ENCODE peak calls at places on chromosome 2, in four cellular contexts. F is cardiac muscle cell; V is CD4-positive, CD25-positive, alpha-beta regulatory T cell; C is SK-N-SH. T is an unnamed sample.

GRCh38 chr2:215441560-215442391 is 5.9 kb upstream of the FN1 start:
- DNase-seq in V (no peak), F (no peak), C (no peak), T (no peak)

GRCh38 chr2:181902625-181903024 is 11.1 kb downstream of the ITPRID2 start:
- DNase-seq in V (no peak), C (no peak), F (no peak), T (no peak)

GRCh38 chr2:188819781-188820180 is 154.4 kb upstream of the COL3A1 start:
- DNase-seq in V (no peak), F (no peak), C (no peak), T (no peak)

GRCh38 chr2:134433934-134434333 is 180.1 kb downstream of the MGAT5 start:
- DNase-seq in F (no peak), V (no peak), C (no peak), T (no peak)

GRCh38 chr2:212364586-212364985 is 174.0 kb downstream of the ERBB4 start:
- DNase-seq in C (no peak), F (no peak), V (no peak), T (no peak)

GRCh38 chr2:38113999-38114708 is 38.2 kb upstream of the CYP1B1 start:
- DNase-seq in V (no peak), C (no peak), F (no peak), T (no peak)

GRCh38 chr2:170744248-170745002 is 25.8 kb upstream of the ERICH2 start:
- DNase-seq in F (no peak), V (no peak), C (no peak), T (no peak)

GRCh38 chr2:174014021-174014698 is 49.0 kb upstream of the SP3 start:
- DNase-seq in C (no peak), F (no peak), V (no peak), T (no peak)

GRCh38 chr2:106566050-106566449 is 78.9 kb downstream of the CD8B2 start:
- DNase-seq in V (no peak), C (no peak), F (no peak), T (no peak)

GRCh38 chr2:207133493-207133861 is 32.3 kb downstream of the KLF7 start:
- DNase-seq in C (no peak), F (no peak), V (no peak), T (no peak)

GRCh38 chr2:237147317-237147716 is 61.6 kb downstream of the COPS8 start:
- DNase-seq in C (no peak), V (no peak), F (no peak), T (no peak)

GRCh38 chr2:54419386-54419785 is 36.7 kb upstream of the SPTBN1 start:
- DNase-seq in F (no peak), V (no peak), C (no peak), T (no peak)

GRCh38 chr2:191050640-191050987 is 36.6 kb upstream of the STAT1 start:
- DNase-seq in F (no peak), V (no peak), C (no peak), T (no peak)

DNA sequence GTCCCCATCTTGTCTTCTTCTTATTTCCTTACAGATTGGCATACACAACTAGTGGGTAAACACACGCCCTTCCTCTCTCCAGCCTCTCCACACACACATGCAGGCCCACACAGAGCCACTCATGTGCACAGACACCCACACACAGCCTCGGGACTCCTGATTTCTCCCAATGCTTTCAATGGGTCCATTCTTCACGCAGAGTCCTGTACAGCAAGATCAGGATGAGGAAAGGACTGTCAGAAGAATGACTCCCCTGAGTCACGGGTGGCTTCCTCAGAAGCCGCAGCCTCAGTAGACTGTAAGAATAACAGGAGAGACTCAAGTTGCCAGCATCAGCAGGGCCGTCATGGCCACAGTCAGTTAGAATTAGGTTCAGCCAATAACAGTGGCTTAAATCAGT is 109.1 kb upstream of the GLI2 start:
- DNase-seq in F (no peak), V (no peak), C (no peak), T (no peak)
- H3K27ac ChIP-seq in F (no peak overlapping the region), V (no peak overlapping the region), C (no peak overlapping the region), T (no peak overlapping the region)

DNA sequence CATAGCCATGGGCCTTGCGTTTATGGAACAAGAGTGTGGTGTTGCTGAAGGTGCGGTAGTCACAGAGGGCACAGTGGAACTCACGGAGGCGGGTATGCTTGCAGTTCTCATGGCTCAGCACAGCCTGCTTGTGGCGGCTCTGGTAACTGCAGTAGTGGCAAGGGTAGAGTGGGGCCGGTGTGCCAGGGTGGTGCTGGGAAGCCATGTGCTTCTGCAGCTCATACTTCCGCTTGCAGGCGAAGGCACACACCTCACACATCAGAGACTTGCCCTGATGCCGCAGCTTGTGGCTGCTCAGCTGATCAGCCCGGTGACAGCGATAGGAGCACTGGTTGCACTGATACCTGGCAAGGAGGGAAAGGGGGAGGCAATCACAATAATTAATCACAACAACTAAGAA is 14.7 kb downstream of the ZNF142 start:
- DNase-seq in V (no peak), F (no peak), C (no peak), T (no peak)
- H3K36me3 ChIP-seq in V (peaks cover 81% of the 10 kb centered on the region), F (peaks cover 50% of the 10 kb centered on the region), C (peaks cover 30% of the 10 kb centered on the region), T (peaks cover 85% of the 10 kb centered on the region)

GRCh38 chr2:219519526-219519916 is 5.2 kb downstream of the ASIC4 start:
- DNase-seq in V (no peak), C (no peak), F (no peak), T (no peak)

GRCh38 chr2:219522111-219523030 is 8.1 kb downstream of the ASIC4 start:
- DNase-seq in V (no peak), F (peak; percentile 88), C (no peak), T (no peak)

GRCh38 chr2:219520079-219520478 is 5.8 kb downstream of the ASIC4 start:
- DNase-seq in F (no peak), C (no peak), V (no peak), T (no peak)

GRCh38 chr2:219523031-219523671 is 8.9 kb downstream of the ASIC4 start:
- DNase-seq in F (peak; percentile 51), C (no peak), V (no peak), T (no peak)

GRCh38 chr2:219521066-219521880 is 7.0 kb downstream of the ASIC4 start:
- DNase-seq in F (peak; percentile 85), V (no peak), C (peak; percentile 91), T (no peak)
- H3K27ac ChIP-seq in F (peak overlapping the region; percentile 81), V (no peak overlapping the region), C (no peak overlapping the region), T (no peak overlapping the region)

GRCh38 chr2:31978436-31978835 is 32.4 kb downstream of the MEMO1 start:
- DNase-seq in C (no peak), V (no peak), F (no peak), T (no peak)
- H3K36me3 ChIP-seq in C (no peaks in the 10 kb centered on the region), V (no peaks in the 10 kb centered on the region), F (no peaks in the 10 kb centered on the region), T (no peaks in the 10 kb centered on the region)

GRCh38 chr2:119393971-119394748 is 27.4 kb downstream of the DBI start:
- DNase-seq in V (no peak), C (no peak), F (no peak), T (no peak)
- H3K27ac ChIP-seq in V (no peak overlapping the region), C (no peak overlapping the region), F (no peak overlapping the region), T (no peak overlapping the region)

DNA sequence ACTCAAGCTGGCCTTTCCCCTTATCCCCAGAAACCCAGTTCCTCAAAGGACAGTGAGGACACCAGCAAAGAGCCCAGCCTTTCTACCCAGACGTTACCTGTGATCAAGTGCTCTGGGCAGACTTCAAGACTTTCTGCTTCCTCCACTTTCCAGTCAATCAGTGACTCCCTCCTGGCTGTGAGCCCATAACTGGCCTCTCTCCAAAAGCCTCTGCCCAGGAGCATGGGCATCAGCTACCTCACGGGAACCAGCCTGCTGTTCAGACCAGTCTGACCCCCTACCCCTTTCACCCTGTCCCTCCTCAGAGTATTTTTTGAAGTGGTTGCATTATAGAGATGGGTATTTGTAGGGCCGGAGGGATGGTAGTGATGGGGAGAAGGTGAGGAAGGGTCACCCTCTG is 27.7 kb upstream of the CYP27A1 start:
- DNase-seq in C (no peak), V (no peak), F (no peak), T (no peak)
- H3K36me3 ChIP-seq in C (peaks cover 34% of the 10 kb centered on the region), V (peaks cover 49% of the 10 kb centered on the region), F (peaks cover 32% of the 10 kb centered on the region), T (peaks cover 43% of the 10 kb centered on the region)

DNA sequence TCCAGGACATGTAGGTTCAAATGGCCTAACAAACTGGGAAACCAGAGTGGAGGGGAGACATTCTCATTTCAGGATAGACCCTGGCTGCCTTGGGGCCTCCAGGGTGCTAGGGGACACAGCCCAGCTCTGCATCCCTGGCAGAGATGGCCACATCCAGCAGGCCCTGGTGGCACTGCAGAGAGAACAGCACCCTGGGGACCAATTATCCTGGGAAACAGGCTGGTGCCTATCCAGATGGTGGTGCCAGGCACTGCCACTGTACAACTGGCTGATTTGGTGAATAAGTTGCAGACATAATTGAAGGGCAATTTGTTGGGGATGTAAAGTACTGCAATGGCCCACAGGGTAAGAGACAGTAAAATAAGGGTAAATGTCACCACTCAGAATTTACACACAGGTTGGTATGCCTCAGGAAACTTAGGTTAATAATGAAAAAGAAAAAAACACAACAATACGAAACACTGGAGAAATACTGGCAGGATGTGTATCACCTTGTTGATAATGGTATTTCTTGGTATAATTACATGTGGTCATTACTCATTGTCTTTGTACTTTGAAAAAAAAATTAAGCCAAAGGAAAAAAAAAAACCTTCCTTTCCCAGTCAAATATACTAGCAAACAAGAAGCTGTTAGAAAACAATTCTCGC is 12.8 kb upstream of the SFTPB start:
- DNase-seq in C (no peak), V (no peak), F (no peak), T (no peak)
- H3K27ac ChIP-seq in C (no peak overlapping the region), V (no peak overlapping the region), F (no peak overlapping the region), T (no peak overlapping the region)

GRCh38 chr2:199943373-199943772 is 11.9 kb downstream of the TYW5 start:
- DNase-seq in F (no peak), C (no peak), V (no peak), T (no peak)
- H3K36me3 ChIP-seq in F (peaks cover 63% of the 10 kb centered on the region), C (peaks cover 65% of the 10 kb centered on the region), V (peaks cover 55% of the 10 kb centered on the region), T (peaks cover 23% of the 10 kb centered on the region)

GRCh38 chr2:68417931-68418330 is 49.2 kb downstream of the FBXO48 start:
- DNase-seq in F (no peak), V (no peak), C (no peak), T (no peak)

GRCh38 chr2:68415521-68415920 is 50.4 kb downstream of the PLEK start:
- DNase-seq in C (no peak), F (no peak), V (no peak), T (no peak)

GRCh38 chr2:68414862-68415261 is 49.8 kb downstream of the PLEK start:
- DNase-seq in C (no peak), V (no peak), F (peak; percentile 85), T (no peak)

GRCh38 chr2:68414452-68414851 is 49.4 kb downstream of the PLEK start:
- DNase-seq in V (no peak), C (no peak), F (no peak), T (no peak)

DNA sequence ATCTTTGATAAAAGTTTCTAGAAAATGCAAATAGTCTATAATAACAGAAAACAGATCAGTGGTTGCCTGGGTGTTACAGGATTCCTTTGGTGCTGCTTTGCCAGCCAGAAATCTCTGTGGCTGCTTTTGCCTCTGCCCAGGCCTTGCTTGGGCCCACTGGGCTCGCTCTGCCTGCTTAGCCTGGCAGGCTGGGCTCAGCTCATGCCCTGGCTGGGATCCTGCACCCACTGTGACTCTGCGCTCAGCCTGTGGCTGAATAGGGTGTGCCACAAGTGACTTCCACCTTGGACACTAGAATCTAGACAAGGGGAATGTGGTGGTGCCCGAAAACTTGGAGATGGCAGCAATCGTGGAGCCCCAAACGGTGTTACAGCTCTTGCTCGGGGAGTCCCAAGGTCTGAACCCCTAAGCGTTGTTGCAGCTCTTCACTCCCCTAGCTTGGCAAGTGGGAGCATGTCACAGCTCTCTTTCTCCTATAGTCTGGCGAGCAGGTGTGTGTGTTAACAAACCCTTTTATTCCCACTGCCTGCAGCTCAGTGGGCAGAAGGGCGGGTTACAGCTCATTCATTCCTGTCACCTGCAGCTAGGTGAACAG is 50.9 kb downstream of the FBXO48 start:
- DNase-seq in F (no peak), V (no peak), C (no peak), T (no peak)
- H3K27ac ChIP-seq in F (peak overlapping the region; percentile 89), V (no peak overlapping the region), C (no peak overlapping the region), T (no peak overlapping the region)

T was measured in effector memory CD4-positive, alpha-beta T cell.